ENCODE peak calls at places on chromosomes 16 and 17, in five cellular contexts. One of them, this sample, is unnamed.

GRCh38 chr17:66523378-66524174 is 221.2 kb downstream of the PRKCA start:
- DNase-seq in left ventricle myocardium inferior: no peak
- DNase-seq in anterior cingulate cortex: no peak
- DNase-seq in GM12865: no peak
- DNase-seq in NCI-H1105 treated with DMSO at 0.1 percent for 48 hours: no peak
- DNase-seq in this sample: no peak

GRCh38 chr17:4719684-4720221 is 9.3 kb downstream of the ARRB2 start:
- DNase-seq in NCI-H1105 treated with DMSO at 0.1 percent for 48 hours: no peak
- DNase-seq in left ventricle myocardium inferior: no peak
- DNase-seq in anterior cingulate cortex: no peak
- DNase-seq in GM12865: no peak
- DNase-seq in this sample: no peak

GRCh38 chr17:76240461-76241204 is at the start of gene RNF157:
- DNase-seq in anterior cingulate cortex: no peak
- DNase-seq in NCI-H1105 treated with DMSO at 0.1 percent for 48 hours: peak
- DNase-seq in left ventricle myocardium inferior: peak
- DNase-seq in GM12865: peak
- DNase-seq in this sample: peak

GRCh38 chr16:1662543-1662942 is 15.5 kb upstream of the JPT2 start:
- DNase-seq in GM12865: no peak
- DNase-seq in anterior cingulate cortex: no peak
- DNase-seq in left ventricle myocardium inferior: no peak
- DNase-seq in NCI-H1105 treated with DMSO at 0.1 percent for 48 hours: no peak
- DNase-seq in this sample: no peak

GRCh38 chr17:43431741-43432523 is 33.1 kb downstream of the ARL4D start:
- DNase-seq in left ventricle myocardium inferior: no peak
- DNase-seq in anterior cingulate cortex: no peak
- DNase-seq in NCI-H1105 treated with DMSO at 0.1 percent for 48 hours: peak
- DNase-seq in GM12865: no peak
- DNase-seq in this sample: no peak

GRCh38 chr16:81121474-81121990 is 25.3 kb upstream of the GCSH start:
- DNase-seq in GM12865: no peak
- DNase-seq in anterior cingulate cortex: no peak
- DNase-seq in NCI-H1105 treated with DMSO at 0.1 percent for 48 hours: no peak
- DNase-seq in left ventricle myocardium inferior: no peak
- DNase-seq in this sample: no peak

GRCh38 chr17:61426482-61427304 is 25.5 kb upstream of the TBX4 start:
- DNase-seq in anterior cingulate cortex: no peak
- DNase-seq in left ventricle myocardium inferior: no peak
- DNase-seq in GM12865: no peak
- DNase-seq in NCI-H1105 treated with DMSO at 0.1 percent for 48 hours: no peak
- DNase-seq in this sample: no peak

GRCh38 chr16:50315346-50315997 is 49.1 kb downstream of the ADCY7 start:
- DNase-seq in NCI-H1105 treated with DMSO at 0.1 percent for 48 hours: no peak
- DNase-seq in anterior cingulate cortex: no peak
- DNase-seq in GM12865: no peak
- DNase-seq in left ventricle myocardium inferior: no peak
- DNase-seq in this sample: no peak

GRCh38 chr17:45319239-45319703 is 2.5 kb upstream of the MAP3K14 start:
- DNase-seq in left ventricle myocardium inferior: no peak
- DNase-seq in GM12865: no peak
- DNase-seq in anterior cingulate cortex: no peak
- DNase-seq in NCI-H1105 treated with DMSO at 0.1 percent for 48 hours: no peak
- DNase-seq in this sample: no peak

GRCh38 chr16:27746076-27746855 is 196.3 kb downstream of the KATNIP start:
- DNase-seq in NCI-H1105 treated with DMSO at 0.1 percent for 48 hours: no peak
- DNase-seq in GM12865: no peak
- DNase-seq in left ventricle myocardium inferior: no peak
- DNase-seq in anterior cingulate cortex: no peak
- DNase-seq in this sample: no peak